ENCODE peak calls at places on chromosomes 3 and 15, in four cellular contexts. B is tibial nerve, M is SK-N-MC, Z is Peyer's patch. F is an unnamed sample. For H3K36me3 and H3K9me3, the result is how much of the 10 kb centered on the place peaks cover.

GRCh38 chr15:39427705-39428104 is 153.2 kb upstream of the THBS1 start:
- DNase-seq in Z (no peak), B (no peak), M (no peak), F (no peak)

GRCh38 chr3:24315991-24316390 is 178.7 kb downstream of the THRB start:
- DNase-seq in B (no peak), M (no peak), Z (no peak), F (no peak)

GRCh38 chr15:72953306-72953705 is 99.0 kb upstream of the NEO1 start:
- DNase-seq in B (no peak), M (no peak), Z (no peak), F (no peak)

GRCh38 chr3:161925749-161926360 is 429.2 kb downstream of the OTOL1 start:
- DNase-seq in Z (no peak), B (no peak), M (no peak), F (no peak)

GRCh38 chr15:92645051-92645631 is 10.4 kb downstream of the FAM174B start:
- DNase-seq in Z (no peak), B (no peak), M (no peak), F (no peak)

GRCh38 chr3:195932418-195933043 is 24.2 kb upstream of the TNK2 start:
- DNase-seq in M (no peak), Z (peak), B (no peak), F (no peak)

GRCh38 chr3:46968783-46969428 is 7.6 kb downstream of the CCDC12 start:
- DNase-seq in Z (no peak), M (no peak), B (no peak), F (no peak)

GRCh38 chr3:31185004-31185357 is 290.5 kb upstream of the GADL1 start:
- DNase-seq in M (no peak), B (no peak), Z (no peak), F (peak)

GRCh38 chr15:78889000-78889399 is 16.3 kb downstream of the MORF4L1 start:
- DNase-seq in Z (no peak), B (no peak), M (no peak), F (no peak)
- H3K36me3 ChIP-seq in Z (under half), B (half or more), M (half or more), F (half or more)

DNA sequence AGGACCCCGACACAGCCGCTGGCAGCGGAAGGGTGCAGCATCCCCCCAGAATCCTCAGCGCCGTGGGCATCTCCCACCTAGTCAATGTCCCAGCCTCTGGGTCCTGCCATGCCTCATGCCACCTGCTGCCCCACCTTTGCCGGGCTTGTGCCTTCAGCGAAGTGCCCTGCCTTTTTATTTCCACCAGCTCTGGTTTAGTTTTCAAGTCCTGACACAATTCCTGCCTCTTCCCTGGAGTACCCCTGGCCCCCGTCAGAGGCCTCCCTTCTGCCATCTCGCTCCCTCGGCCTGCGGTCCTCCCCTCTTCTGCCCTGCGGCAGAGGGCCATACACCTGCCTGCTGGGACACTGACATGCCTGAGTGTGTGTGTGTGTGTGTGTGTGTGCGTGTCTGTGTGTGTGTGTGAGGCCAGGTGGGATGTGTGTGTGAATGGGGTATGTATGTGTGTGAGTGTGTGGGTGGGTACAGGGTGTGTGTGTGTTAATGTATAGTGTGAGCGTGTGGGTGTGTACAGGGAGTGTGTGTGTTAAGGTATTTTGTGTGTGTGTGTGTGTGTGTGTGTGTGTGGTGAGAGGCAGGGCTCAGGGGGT is 129.9 kb downstream of the SMAD6 start:
- DNase-seq in M (no peak), Z (peak), B (no peak), F (no peak)
- H3K9me3 ChIP-seq in M (under half), Z (under half), B (under half), F (under half)

GRCh38 chr3:86949850-86950249 is 41.1 kb downstream of the VGLL3 start:
- DNase-seq in Z (no peak), M (no peak), B (no peak), F (no peak)
- H3K36me3 ChIP-seq in Z (under half), M (under half), B (under half), F (under half)

GRCh38 chr3:98460220-98460619 is 2.8 kb upstream of the OR5K1 start:
- DNase-seq in Z (no peak), B (no peak), M (no peak), F (no peak)
- H3K9me3 ChIP-seq in Z (under half), B (under half), M (under half), F (under half)

DNA sequence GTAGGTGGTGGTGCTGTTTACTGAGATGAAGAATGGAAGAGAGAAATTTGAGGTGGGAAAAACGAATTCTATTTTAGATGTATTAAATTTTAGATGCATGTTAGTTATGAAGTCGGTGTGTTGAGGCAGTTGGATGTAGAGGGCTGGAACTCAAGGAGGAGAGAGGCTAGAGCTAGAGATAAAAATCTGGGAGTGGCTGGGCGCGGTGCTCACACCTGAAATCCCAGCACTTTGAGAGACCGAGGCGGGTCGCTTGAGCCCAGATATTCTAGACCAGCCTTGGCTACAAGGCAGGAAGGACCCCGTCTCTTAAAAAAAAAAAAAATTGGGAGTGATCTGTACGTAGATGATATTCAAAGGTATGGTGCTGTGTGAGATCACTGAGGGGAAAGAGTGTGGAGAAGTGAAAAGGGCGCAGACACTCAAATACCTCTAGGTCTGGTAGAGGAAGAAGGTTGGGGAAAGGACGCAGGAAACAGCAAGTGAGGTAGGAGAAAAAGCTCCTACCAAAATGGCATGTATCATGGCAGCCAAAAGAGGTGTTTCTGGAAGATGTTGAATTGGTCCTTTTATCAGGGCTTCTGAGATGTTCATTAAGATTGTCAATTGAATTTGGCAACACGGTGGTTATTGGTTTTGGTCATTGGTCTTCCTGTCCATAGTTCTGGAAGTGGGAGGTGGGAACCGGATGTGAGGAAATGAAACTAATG is 1.8 kb downstream of the YEATS2 start:
- DNase-seq in B (no peak), M (no peak), Z (peak), F (no peak)
- H3K36me3 ChIP-seq in B (under half), M (under half), Z (under half), F (under half)

GRCh38 chr15:87589134-87589533 is 667.4 kb downstream of the NTRK3 start:
- DNase-seq in M (no peak), Z (no peak), B (no peak), F (no peak)
- H3K9me3 ChIP-seq in M (under half), Z (under half), B (under half), F (under half)

GRCh38 chr3:181716916-181717315 is 5.2 kb downstream of the SOX2 start:
- DNase-seq in M (no peak), Z (no peak), B (no peak), F (no peak)

GRCh38 chr3:181717505-181717904 is 5.8 kb downstream of the SOX2 start:
- DNase-seq in M (no peak), B (no peak), Z (no peak), F (no peak)

GRCh38 chr3:181713300-181713647 is 1.5 kb downstream of the SOX2 start:
- DNase-seq in Z (no peak), M (no peak), B (no peak), F (no peak)

GRCh38 chr3:181713673-181714270 is 2.0 kb downstream of the SOX2 start:
- DNase-seq in B (no peak), M (no peak), Z (no peak), F (no peak)

DNA sequence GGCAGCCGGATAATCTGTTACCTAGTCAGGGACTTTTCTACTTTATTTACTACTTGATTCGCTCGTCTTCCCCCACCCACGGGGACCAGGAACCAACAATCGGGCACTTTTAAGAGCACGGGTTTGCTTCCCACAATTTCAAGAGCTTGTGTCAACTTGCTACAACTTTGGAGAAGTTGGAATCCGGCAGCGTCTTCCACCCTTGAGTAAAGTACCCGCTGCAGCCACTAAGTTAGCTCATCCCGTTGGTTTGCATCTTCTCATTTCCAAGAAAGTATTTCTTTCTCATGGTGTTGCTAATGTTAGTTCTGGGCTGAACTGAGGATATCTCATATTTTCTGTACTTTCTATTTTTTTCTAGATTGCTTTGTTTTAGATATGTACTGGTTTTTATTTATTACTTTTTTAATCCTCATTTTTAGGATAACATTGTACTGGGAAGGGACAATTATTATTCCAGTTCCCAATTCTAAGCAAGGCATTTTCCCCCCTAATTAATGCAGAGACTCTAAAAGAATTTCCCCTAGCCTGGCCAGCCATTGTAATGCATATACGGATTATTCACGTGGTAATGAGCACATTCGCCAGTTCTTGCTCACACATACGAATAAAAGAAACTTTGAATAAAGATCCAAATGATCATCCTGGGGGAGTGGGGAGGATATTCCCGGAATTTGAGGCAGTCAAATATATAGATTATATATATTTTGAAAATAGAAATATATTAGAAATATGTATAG is 4.0 kb downstream of the SOX2 start:
- DNase-seq in B (no peak), M (no peak), Z (no peak), F (no peak)
- H3K36me3 ChIP-seq in B (under half), M (under half), Z (under half), F (under half)

GRCh38 chr3:136280961-136281360 is 30.8 kb downstream of the PCCB start:
- DNase-seq in B (no peak), Z (no peak), M (no peak), F (no peak)
- H3K9me3 ChIP-seq in B (under half), Z (under half), M (under half), F (under half)